ENCODE peak calls at places on chromosome 17, in four cellular contexts. H is Calu3, V is OCI-LY7, R is cardiac muscle cell. G is an unnamed sample.

GRCh38 chr17:74172700-74173099 is 30.8 kb upstream of the RPL38 start:
- DNase-seq in H (no peak), V (no peak), R (no peak), G (no peak)

GRCh38 chr17:17781591-17782424 is 55.0 kb downstream of the SREBF1 start:
- DNase-seq in H (peak; percentile 34), V (no peak), R (peak; percentile 62), G (no peak)

GRCh38 chr17:12078791-12079190 is 58.1 kb downstream of the MAP2K4 start:
- DNase-seq in H (no peak), V (no peak), R (peak; percentile 71), G (no peak)

GRCh38 chr17:37488009-37488604 is 1.6 kb upstream of the DUSP14 start:
- DNase-seq in H (peak; percentile 66), V (no peak), R (peak; percentile 94), G (peak; percentile 41)

GRCh38 chr17:64984776-64985521 is 65.7 kb upstream of the LRRC37A3 start:
- DNase-seq in H (no peak), V (peak; percentile 61), R (peak; percentile 45), G (no peak)

GRCh38 chr17:81579821-81580321 is 27.7 kb upstream of the FAAP100 start:
- DNase-seq in H (no peak), V (no peak), R (peak; percentile 69), G (no peak)

GRCh38 chr17:40854175-40854814 is 12.7 kb downstream of the KRT12 start:
- DNase-seq in H (no peak), V (no peak), R (peak; percentile 84), G (no peak)

GRCh38 chr17:6126768-6127167 is 56.6 kb downstream of the WSCD1 start:
- DNase-seq in H (no peak), V (no peak), R (no peak), G (no peak)

GRCh38 chr17:17141860-17142552 is 64.1 kb downstream of the PLD6 start:
- DNase-seq in H (no peak), V (peak; percentile 48), R (peak; percentile 71), G (peak; percentile 71)

GRCh38 chr17:74215332-74215727 is 2.0 kb downstream of the TTYH2 start:
- DNase-seq in H (no peak), V (peak; percentile 27), R (no peak), G (no peak)

GRCh38 chr17:68378202-68379149 is 78.8 kb downstream of the WIPI1 start:
- DNase-seq in H (peak; percentile 14), V (no peak), R (peak; percentile 96), G (no peak)

GRCh38 chr17:66580601-66581385 is 254.1 kb upstream of the CACNG5 start:
- DNase-seq in H (no peak), V (no peak), R (peak; percentile 42), G (no peak)

GRCh38 chr17:53626286-53626685 is 196.4 kb upstream of the KIF2B start:
- DNase-seq in H (no peak), V (no peak), R (peak; percentile 71), G (no peak)

GRCh38 chr17:28715217-28715616 is 2.5 kb downstream of the RAB34 start:
- DNase-seq in H (no peak), V (no peak), R (no peak), G (no peak)

GRCh38 chr17:37131064-37131463 is 182.3 kb downstream of the AATF start:
- DNase-seq in H (no peak), V (no peak), R (peak; percentile 39), G (no peak)

GRCh38 chr17:3723556-3724372 is at the start of gene HASPIN:
- DNase-seq in H (peak; percentile 86), V (peak; percentile 98), R (peak; percentile 92), G (peak; percentile 99)
- TF ChIP-seq CTCF in H (no peak), V (peak; percentile 0), R (peak; percentile 29), G (no peak)

DNA sequence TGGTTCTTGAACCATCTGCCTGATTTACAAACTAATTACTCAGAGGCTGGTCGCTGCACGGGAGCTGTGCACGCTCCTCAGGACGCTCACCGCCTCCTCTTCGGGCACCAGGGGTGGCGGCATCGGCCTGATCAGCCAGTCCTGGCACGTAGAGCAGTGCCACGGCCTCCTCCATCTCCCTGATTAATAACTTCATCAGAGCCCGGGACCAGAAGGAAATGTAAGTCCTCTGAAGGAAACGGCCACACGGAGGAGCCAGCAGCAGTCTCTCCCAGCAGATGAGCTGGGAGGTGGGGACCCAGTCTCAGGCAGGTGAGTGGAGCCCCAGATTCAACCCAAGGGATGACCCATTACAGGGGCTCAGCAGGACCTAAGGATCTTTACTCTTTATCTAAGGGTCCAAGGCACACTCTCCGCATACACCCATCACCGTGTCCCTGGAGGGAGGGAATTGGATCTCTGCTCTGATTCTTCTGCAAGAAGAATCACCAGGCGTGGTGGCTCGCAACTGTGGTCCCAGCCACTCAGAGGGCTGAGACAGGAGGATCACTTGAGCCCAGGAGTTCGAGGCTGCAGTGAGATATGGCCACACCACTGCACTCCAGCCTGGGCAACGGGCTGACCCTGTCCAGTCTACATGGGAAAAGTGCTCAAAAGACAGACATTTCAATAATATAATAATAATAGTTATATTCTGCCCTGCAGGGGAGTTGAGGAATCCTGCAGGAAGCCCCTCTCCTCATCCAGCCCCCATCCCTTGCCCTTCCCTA is 366.5 kb downstream of the SEC14L1 start:
- DNase-seq in H (no peak), V (no peak), R (no peak), G (peak; percentile 14)
- TF ChIP-seq CTCF in H (no peak), V (peak; percentile 17), R (no peak), G (peak; percentile 6)

DNA sequence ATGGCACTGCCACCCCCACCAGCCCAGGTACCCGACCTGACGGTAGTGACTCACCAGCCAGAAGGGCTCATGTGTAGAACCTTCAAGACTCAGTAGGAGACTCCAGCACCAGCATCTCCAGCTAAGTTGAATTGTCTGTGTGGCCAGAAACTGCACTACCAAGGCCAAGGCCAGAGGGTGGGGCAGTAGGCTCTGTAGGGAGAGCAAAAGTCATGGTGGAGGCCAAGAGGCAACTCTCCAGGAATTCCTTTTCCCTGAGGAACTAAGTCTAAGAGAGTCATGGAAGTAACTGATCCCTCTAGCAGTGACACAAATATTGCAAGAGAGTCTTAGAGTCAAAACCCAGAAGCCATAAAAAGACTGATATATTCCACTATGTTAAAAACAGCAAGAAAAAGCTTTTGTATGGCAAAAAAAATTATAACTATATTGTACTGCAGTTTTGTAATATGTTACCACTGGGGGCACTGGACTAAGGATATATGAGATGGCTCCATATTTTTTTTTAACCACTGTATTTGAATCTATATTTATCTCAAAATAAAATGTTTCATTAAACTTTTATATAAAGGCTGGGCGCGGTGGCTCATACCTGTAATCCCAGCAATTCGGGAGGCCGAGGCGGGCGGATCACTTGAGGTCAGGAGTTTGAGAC is 30.2 kb upstream of the GUCY2D start:
- DNase-seq in H (no peak), V (peak; percentile 12), R (peak; percentile 19), G (no peak)
- TF ChIP-seq CTCF in H (no peak), V (peak; percentile 69), R (peak; percentile 30), G (no peak)

DNA sequence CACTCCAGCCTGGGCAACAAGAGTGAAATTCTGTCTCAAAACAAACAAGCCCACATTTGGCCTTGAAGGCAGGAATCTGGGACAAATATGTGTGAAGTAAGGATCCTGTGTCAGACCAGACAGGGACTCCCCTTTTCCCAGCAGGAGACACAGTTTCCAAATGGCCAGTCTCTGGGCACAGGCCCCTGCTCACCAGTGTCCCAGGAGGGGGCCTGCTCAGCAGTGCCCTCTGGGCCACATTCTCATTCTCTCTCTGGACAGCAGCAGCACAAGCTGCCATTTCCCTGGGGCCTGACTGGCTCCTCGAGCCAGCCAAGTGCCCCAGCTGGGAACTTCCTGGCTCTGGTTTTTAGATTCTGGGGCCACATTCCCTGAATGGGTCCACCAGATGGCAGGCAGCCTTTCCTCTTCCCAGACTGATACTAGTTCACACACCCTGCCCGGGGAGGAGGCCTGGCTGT is 11.7 kb upstream of the MNT start:
- DNase-seq in H (no peak), V (no peak), R (peak; percentile 35), G (no peak)
- TF ChIP-seq CTCF in H (no peak), V (no peak), R (peak; percentile 13), G (no peak)

GRCh38 chr17:49218941-49219913 is 8.7 kb downstream of the ABI3 start:
- DNase-seq in H (peak; percentile 56), V (peak; percentile 55), R (no peak), G (peak; percentile 78)
- TF ChIP-seq CTCF in H (peak; percentile 40), V (peak; percentile 76), R (peak; percentile 16), G (peak; percentile 52)

G was measured in GM13977.